ENCODE peak calls at places on chromosomes 6 and 20, in nine cellular contexts. W is right cardiac atrium; J is neural progenitor cell; K is T-cell; P is neuronal stem cell; U is left colon; X is fibroblast of the aortic adventitia; R is endothelial cell; F is naive thymus-derived CD4-positive, alpha-beta T cell. I is an unnamed sample.

GRCh38 chr6:73704260-73704659 is 8.3 kb downstream of the CD109 start:
- DNase-seq in W (no peak), J (no peak), K (no peak), P (no peak), U (no peak), X (peak; percentile 94), R (no peak), F (no peak), I (peak; percentile 54)

GRCh38 chr20:51347871-51348270 is 194.6 kb downstream of the NFATC2 start:
- DNase-seq in W (no peak), J (no peak), K (no peak), P (no peak), U (no peak), X (no peak), R (no peak), F (no peak), I (no peak)

GRCh38 chr20:23294671-23295070 is 55.9 kb upstream of the NXT1 start:
- DNase-seq in W (no peak), J (no peak), K (no peak), P (no peak), U (no peak), X (no peak), R (no peak), F (no peak), I (no peak)

GRCh38 chr6:133499662-133500061 is 258.5 kb downstream of the EYA4 start:
- DNase-seq in W (peak; percentile 18), J (no peak), K (no peak), P (no peak), U (no peak), X (no peak), R (no peak), F (no peak), I (no peak)

GRCh38 chr20:25285091-25285647 is 37.3 kb downstream of the PYGB start:
- DNase-seq in W (no peak), J (no peak), K (no peak), P (no peak), U (peak; percentile 16), X (no peak), R (no peak), F (no peak), I (peak; percentile 17)

GRCh38 chr6:144555078-144555477 is 269.9 kb downstream of the UTRN start:
- DNase-seq in W (no peak), J (no peak), K (no peak), P (no peak), U (no peak), X (no peak), R (no peak), F (no peak), I (no peak)

GRCh38 chr6:28996844-28997502 is 8.1 kb downstream of the ZNF311 start:
- DNase-seq in W (no peak), J (no peak), K (no peak), P (no peak), U (no peak), X (no peak), R (no peak), F (no peak), I (no peak)

GRCh38 chr20:46637861-46638366 is 13.3 kb downstream of the SLC13A3 start:
- DNase-seq in W (no peak), J (no peak), K (no peak), P (no peak), U (no peak), X (no peak), R (no peak), F (no peak), I (no peak)

GRCh38 chr6:16533210-16533609 is 228.1 kb downstream of the ATXN1 start:
- DNase-seq in W (no peak), J (no peak), K (no peak), P (no peak), U (no peak), X (peak; percentile 18), R (no peak), F (no peak), I (no peak)

GRCh38 chr6:34346175-34347119 is 46.0 kb downstream of the NUDT3 start:
- DNase-seq in W (no peak), J (no peak), K (no peak), P (no peak), U (no peak), X (no peak), R (no peak), F (no peak), I (no peak)

GRCh38 chr20:41592516-41593192 is 25.5 kb downstream of the CHD6 start:
- DNase-seq in W (no peak), J (no peak), K (no peak), P (no peak), U (no peak), X (no peak), R (no peak), F (no peak), I (no peak)

GRCh38 chr6:142716097-142716496 is 228.9 kb downstream of the HIVEP2 start:
- DNase-seq in W (no peak), J (no peak), K (no peak), P (no peak), U (no peak), X (no peak), R (no peak), F (no peak), I (peak; percentile 9)

GRCh38 chr20:23970049-23970448 is 18.5 kb downstream of the GGTLC1 start:
- DNase-seq in W (no peak), J (no peak), K (no peak), P (no peak), U (no peak), X (no peak), R (no peak), F (no peak), I (no peak)

GRCh38 chr20:10672579-10673127 is 1.1 kb downstream of the JAG1 start:
- DNase-seq in W (peak; percentile 63), J (peak; percentile 58), K (no peak), P (no peak), U (peak; percentile 67), X (peak; percentile 62), R (peak; percentile 39), F (no peak), I (peak; percentile 64)

GRCh38 chr6:151436814-151437213 is 15.1 kb downstream of the RMND1 start:
- DNase-seq in W (no peak), J (no peak), K (no peak), P (no peak), U (no peak), X (peak; percentile 89), R (no peak), F (no peak), I (peak; percentile 62)

GRCh38 chr20:20950620-20951019 is 155.5 kb downstream of the LINC00237 start:
- DNase-seq in W (no peak), J (no peak), K (no peak), P (no peak), U (no peak), X (no peak), R (no peak), F (no peak), I (no peak)

GRCh38 chr6:151534576-151534975 is 40.8 kb downstream of the CCDC170 start:
- DNase-seq in W (no peak), J (no peak), K (no peak), P (no peak), U (no peak), X (peak; percentile 53), R (no peak), F (no peak), I (no peak)

GRCh38 chr6:144351741-144352140 is 66.6 kb downstream of the UTRN start:
- DNase-seq in W (no peak), J (no peak), K (no peak), P (no peak), U (no peak), X (peak; percentile 54), R (no peak), F (no peak), I (no peak)

GRCh38 chr6:154134471-154135147 is 95.6 kb downstream of the OPRM1 start:
- DNase-seq in W (no peak), J (no peak), K (no peak), P (no peak), U (no peak), X (no peak), R (no peak), F (no peak), I (no peak)

GRCh38 chr20:16007978-16008377 is 565.3 kb downstream of the KIF16B start:
- DNase-seq in W (no peak), J (peak; percentile 33), K (no peak), P (no peak), U (no peak), X (no peak), R (no peak), F (no peak), I (no peak)

GRCh38 chr6:158869010-158869603 is 49.9 kb upstream of the EZR start:
- DNase-seq in W (no peak), J (peak; percentile 80), K (no peak), P (peak; percentile 26), U (peak; percentile 82), X (no peak), R (no peak), F (no peak), I (no peak)

GRCh38 chr6:124119591-124119990 is 315.9 kb downstream of the NKAIN2 start:
- DNase-seq in W (no peak), J (peak; percentile 73), K (no peak), P (no peak), U (no peak), X (no peak), R (no peak), F (no peak), I (no peak)

GRCh38 chr6:33205172-33206026 is 944 bp downstream of the HSD17B8 start:
- DNase-seq in W (no peak), J (peak; percentile 29), K (no peak), P (no peak), U (no peak), X (no peak), R (no peak), F (no peak), I (no peak)

GRCh38 chr6:133183691-133184090 is 57.5 kb upstream of the EYA4 start:
- DNase-seq in W (no peak), J (no peak), K (no peak), P (no peak), U (no peak), X (no peak), R (no peak), F (no peak), I (no peak)

GRCh38 chr6:25956231-25956630 is 6.4 kb upstream of the TRIM38 start:
- DNase-seq in W (no peak), J (no peak), K (no peak), P (no peak), U (no peak), X (no peak), R (no peak), F (no peak), I (no peak)

GRCh38 chr20:32789896-32790750 is 27.9 kb downstream of the DNMT3B start:
- DNase-seq in W (peak; percentile 70), J (peak; percentile 86), K (peak; percentile 69), P (peak; percentile 67), U (peak; percentile 48), X (peak; percentile 72), R (peak; percentile 80), F (peak; percentile 76), I (peak; percentile 75)

GRCh38 chr20:34549291-34549928 is 9.1 kb upstream of the MAP1LC3A start:
- DNase-seq in W (no peak), J (peak; percentile 56), K (no peak), P (no peak), U (peak; percentile 52), X (no peak), R (peak; percentile 40), F (no peak), I (peak; percentile 23)

GRCh38 chr20:10758446-10758845 is 84.6 kb upstream of the JAG1 start:
- DNase-seq in W (no peak), J (no peak), K (no peak), P (no peak), U (no peak), X (no peak), R (no peak), F (no peak), I (no peak)

GRCh38 chr6:21780144-21780543 is 186.6 kb downstream of the SOX4 start:
- DNase-seq in W (no peak), J (no peak), K (no peak), P (no peak), U (no peak), X (no peak), R (no peak), F (no peak), I (no peak)

GRCh38 chr20:63096681-63097335 is 90.0 kb upstream of the BHLHE23 start:
- DNase-seq in W (peak; percentile 7), J (no peak), K (no peak), P (no peak), U (peak; percentile 15), X (no peak), R (no peak), F (no peak), I (no peak)

GRCh38 chr6:6997282-6998193 is 110.2 kb upstream of the RREB1 start:
- DNase-seq in W (no peak), J (no peak), K (no peak), P (no peak), U (no peak), X (no peak), R (no peak), F (no peak), I (no peak)

I was measured in A673.